ENCODE peak calls at places on chromosome 21, in ten cellular contexts. One of them, this sample, is unnamed.

GRCh38 chr21:33470701-33471100 is 9.1 kb downstream of the TMEM50B start:
- DNase-seq in SJSA1: no peak
- DNase-seq in epithelial cell of esophagus: no peak
- DNase-seq in GM23338: no peak
- DNase-seq in AG09309: no peak
- DNase-seq in uterus: no peak
- DNase-seq in naive thymus-derived CD4-positive, alpha-beta T cell: no peak
- DNase-seq in cardiac muscle cell: no peak
- DNase-seq in A673: no peak
- DNase-seq in pancreas: no peak
- DNase-seq in this sample: no peak

GRCh38 chr21:31733521-31734149 is 1.7 kb upstream of the SCAF4 start:
- DNase-seq in SJSA1: no peak
- DNase-seq in epithelial cell of esophagus: no peak
- DNase-seq in GM23338: no peak
- DNase-seq in AG09309: no peak
- DNase-seq in uterus: no peak
- DNase-seq in naive thymus-derived CD4-positive, alpha-beta T cell: no peak
- DNase-seq in cardiac muscle cell: peak; percentile 36
- DNase-seq in A673: peak; percentile 25
- DNase-seq in pancreas: no peak
- DNase-seq in this sample: no peak

GRCh38 chr21:28776251-28776650 is 216.4 kb downstream of the LTN1 start:
- DNase-seq in SJSA1: no peak
- DNase-seq in epithelial cell of esophagus: no peak
- DNase-seq in GM23338: no peak
- DNase-seq in AG09309: peak; percentile 71
- DNase-seq in uterus: no peak
- DNase-seq in naive thymus-derived CD4-positive, alpha-beta T cell: no peak
- DNase-seq in cardiac muscle cell: no peak
- DNase-seq in A673: no peak
- DNase-seq in pancreas: no peak
- DNase-seq in this sample: no peak

GRCh38 chr21:44569861-44570517 is 3.5 kb upstream of the KRTAP10-4 start:
- DNase-seq in SJSA1: no peak
- DNase-seq in epithelial cell of esophagus: no peak
- DNase-seq in GM23338: no peak
- DNase-seq in AG09309: no peak
- DNase-seq in uterus: no peak
- DNase-seq in naive thymus-derived CD4-positive, alpha-beta T cell: no peak
- DNase-seq in cardiac muscle cell: no peak
- DNase-seq in A673: no peak
- DNase-seq in pancreas: no peak
- DNase-seq in this sample: no peak

GRCh38 chr21:28492127-28492526 is 500.6 kb downstream of the LTN1 start:
- DNase-seq in SJSA1: no peak
- DNase-seq in epithelial cell of esophagus: no peak
- DNase-seq in GM23338: no peak
- DNase-seq in AG09309: no peak
- DNase-seq in uterus: no peak
- DNase-seq in naive thymus-derived CD4-positive, alpha-beta T cell: no peak
- DNase-seq in cardiac muscle cell: no peak
- DNase-seq in A673: no peak
- DNase-seq in pancreas: no peak
- DNase-seq in this sample: no peak

GRCh38 chr21:44405948-44406872 is 49.1 kb upstream of the LRRC3 start:
- DNase-seq in SJSA1: peak; percentile 81
- DNase-seq in epithelial cell of esophagus: no peak
- DNase-seq in GM23338: no peak
- DNase-seq in AG09309: peak; percentile 10
- DNase-seq in uterus: no peak
- DNase-seq in naive thymus-derived CD4-positive, alpha-beta T cell: no peak
- DNase-seq in cardiac muscle cell: no peak
- DNase-seq in A673: no peak
- DNase-seq in pancreas: peak; percentile 71
- DNase-seq in this sample: no peak

GRCh38 chr21:41045534-41046268 is 122.3 kb upstream of the BACE2 start:
- DNase-seq in SJSA1: no peak
- DNase-seq in epithelial cell of esophagus: peak; percentile 44
- DNase-seq in GM23338: peak; percentile 50
- DNase-seq in AG09309: no peak
- DNase-seq in uterus: no peak
- DNase-seq in naive thymus-derived CD4-positive, alpha-beta T cell: no peak
- DNase-seq in cardiac muscle cell: peak; percentile 54
- DNase-seq in A673: peak; percentile 11
- DNase-seq in pancreas: peak; percentile 72
- DNase-seq in this sample: peak; percentile 64

GRCh38 chr21:22552390-22552789 is 1554.2 kb downstream of the NCAM2 start:
- DNase-seq in SJSA1: no peak
- DNase-seq in epithelial cell of esophagus: no peak
- DNase-seq in GM23338: no peak
- DNase-seq in AG09309: no peak
- DNase-seq in uterus: no peak
- DNase-seq in naive thymus-derived CD4-positive, alpha-beta T cell: no peak
- DNase-seq in cardiac muscle cell: no peak
- DNase-seq in A673: no peak
- DNase-seq in pancreas: no peak
- DNase-seq in this sample: no peak

GRCh38 chr21:40660461-40660860 is 186.5 kb downstream of the DSCAM start:
- DNase-seq in SJSA1: no peak
- DNase-seq in epithelial cell of esophagus: no peak
- DNase-seq in GM23338: no peak
- DNase-seq in AG09309: no peak
- DNase-seq in uterus: no peak
- DNase-seq in naive thymus-derived CD4-positive, alpha-beta T cell: no peak
- DNase-seq in cardiac muscle cell: no peak
- DNase-seq in A673: no peak
- DNase-seq in pancreas: no peak
- DNase-seq in this sample: no peak

GRCh38 chr21:27268290-27268689 is 301.4 kb upstream of the ADAMTS5 start:
- DNase-seq in SJSA1: peak; percentile 57
- DNase-seq in epithelial cell of esophagus: no peak
- DNase-seq in GM23338: no peak
- DNase-seq in AG09309: peak; percentile 49
- DNase-seq in uterus: no peak
- DNase-seq in naive thymus-derived CD4-positive, alpha-beta T cell: no peak
- DNase-seq in cardiac muscle cell: no peak
- DNase-seq in A673: no peak
- DNase-seq in pancreas: no peak
- DNase-seq in this sample: no peak

GRCh38 chr21:29130234-29130993 is at the start of gene MAP3K7CL:
- DNase-seq in SJSA1: peak; percentile 88
- DNase-seq in epithelial cell of esophagus: peak; percentile 97
- DNase-seq in GM23338: no peak
- DNase-seq in AG09309: peak; percentile 99
- DNase-seq in uterus: peak; percentile 63
- DNase-seq in naive thymus-derived CD4-positive, alpha-beta T cell: no peak
- DNase-seq in cardiac muscle cell: no peak
- DNase-seq in A673: no peak
- DNase-seq in pancreas: no peak
- DNase-seq in this sample: no peak

GRCh38 chr21:40176732-40177131 is 309.5 kb downstream of the PCP4 start:
- DNase-seq in SJSA1: no peak
- DNase-seq in epithelial cell of esophagus: no peak
- DNase-seq in GM23338: no peak
- DNase-seq in AG09309: no peak
- DNase-seq in uterus: no peak
- DNase-seq in naive thymus-derived CD4-positive, alpha-beta T cell: no peak
- DNase-seq in cardiac muscle cell: no peak
- DNase-seq in A673: no peak
- DNase-seq in pancreas: no peak
- DNase-seq in this sample: no peak

GRCh38 chr21:39048064-39048463 is 135.2 kb downstream of the PSMG1 start:
- DNase-seq in SJSA1: no peak
- DNase-seq in epithelial cell of esophagus: peak; percentile 99
- DNase-seq in GM23338: peak; percentile 93
- DNase-seq in AG09309: no peak
- DNase-seq in uterus: no peak
- DNase-seq in naive thymus-derived CD4-positive, alpha-beta T cell: no peak
- DNase-seq in cardiac muscle cell: peak; percentile 71
- DNase-seq in A673: peak; percentile 12
- DNase-seq in pancreas: no peak
- DNase-seq in this sample: no peak

GRCh38 chr21:29546071-29546470 is 247.3 kb downstream of the BACH1 start:
- DNase-seq in SJSA1: no peak
- DNase-seq in epithelial cell of esophagus: no peak
- DNase-seq in GM23338: no peak
- DNase-seq in AG09309: no peak
- DNase-seq in uterus: no peak
- DNase-seq in naive thymus-derived CD4-positive, alpha-beta T cell: no peak
- DNase-seq in cardiac muscle cell: no peak
- DNase-seq in A673: no peak
- DNase-seq in pancreas: no peak
- DNase-seq in this sample: no peak

GRCh38 chr21:39867198-39867650 is at the start of gene PCP4:
- DNase-seq in SJSA1: peak; percentile 12
- DNase-seq in epithelial cell of esophagus: peak; percentile 60
- DNase-seq in GM23338: peak; percentile 96
- DNase-seq in AG09309: no peak
- DNase-seq in uterus: peak; percentile 45
- DNase-seq in naive thymus-derived CD4-positive, alpha-beta T cell: peak; percentile 5
- DNase-seq in cardiac muscle cell: peak; percentile 78
- DNase-seq in A673: peak; percentile 44
- DNase-seq in pancreas: peak; percentile 77
- DNase-seq in this sample: peak; percentile 48

GRCh38 chr21:29649370-29649963 is 290.3 kb downstream of the GRIK1 start:
- DNase-seq in SJSA1: no peak
- DNase-seq in epithelial cell of esophagus: no peak
- DNase-seq in GM23338: no peak
- DNase-seq in AG09309: no peak
- DNase-seq in uterus: no peak
- DNase-seq in naive thymus-derived CD4-positive, alpha-beta T cell: no peak
- DNase-seq in cardiac muscle cell: no peak
- DNase-seq in A673: no peak
- DNase-seq in pancreas: no peak
- DNase-seq in this sample: no peak

GRCh38 chr21:23804866-23805265 is 1802.4 kb downstream of the MRPL39 start:
- DNase-seq in SJSA1: no peak
- DNase-seq in epithelial cell of esophagus: no peak
- DNase-seq in GM23338: no peak
- DNase-seq in AG09309: no peak
- DNase-seq in uterus: no peak
- DNase-seq in naive thymus-derived CD4-positive, alpha-beta T cell: no peak
- DNase-seq in cardiac muscle cell: no peak
- DNase-seq in A673: no peak
- DNase-seq in pancreas: no peak
- DNase-seq in this sample: no peak

DNA sequence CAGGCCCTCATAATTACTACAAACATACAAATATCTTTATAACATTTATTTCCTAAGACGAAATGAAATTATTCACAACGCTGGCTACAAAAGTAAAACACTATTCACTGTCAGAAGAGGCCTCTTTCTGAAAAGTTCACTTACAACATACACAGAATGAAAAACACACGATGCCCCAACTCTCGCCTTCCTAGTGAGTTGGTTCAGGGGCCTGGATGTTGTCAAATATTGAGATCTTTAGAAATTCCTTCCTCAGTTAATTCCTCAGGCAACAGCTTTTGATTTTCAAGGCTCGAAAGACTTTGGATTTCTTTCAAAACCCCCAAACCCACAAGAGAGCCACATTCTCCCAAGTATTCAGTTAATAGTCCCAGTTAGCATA is 14.2 kb upstream of the KCNE1 start:
- DNase-seq in SJSA1: no peak
- DNase-seq in epithelial cell of esophagus: no peak
- DNase-seq in GM23338: no peak
- DNase-seq in AG09309: no peak
- DNase-seq in uterus: no peak
- DNase-seq in naive thymus-derived CD4-positive, alpha-beta T cell: no peak
- DNase-seq in cardiac muscle cell: no peak
- DNase-seq in A673: peak; percentile 3
- DNase-seq in pancreas: no peak
- DNase-seq in this sample: no peak
- H3K4me3 ChIP-seq in SJSA1: peak overlapping the region; percentile 45
- H3K4me3 ChIP-seq in epithelial cell of esophagus: peak overlapping the region; percentile 54
- H3K4me3 ChIP-seq in GM23338: peak overlapping the region; percentile 5
- H3K4me3 ChIP-seq in AG09309: peak overlapping the region; percentile 53
- H3K4me3 ChIP-seq in uterus: peak overlapping the region; percentile 43
- H3K4me3 ChIP-seq in naive thymus-derived CD4-positive, alpha-beta T cell: peak overlapping the region; percentile 40
- H3K4me3 ChIP-seq in cardiac muscle cell: no peak overlapping the region
- H3K4me3 ChIP-seq in A673: peak overlapping the region; percentile 31
- H3K4me3 ChIP-seq in pancreas: no peak overlapping the region
- H3K4me3 ChIP-seq in this sample: peak overlapping the region; percentile 40

GRCh38 chr21:45861156-45861870 is 120.3 kb upstream of the COL6A1 start:
- DNase-seq in SJSA1: no peak
- DNase-seq in epithelial cell of esophagus: no peak
- DNase-seq in GM23338: no peak
- DNase-seq in AG09309: no peak
- DNase-seq in uterus: no peak
- DNase-seq in naive thymus-derived CD4-positive, alpha-beta T cell: no peak
- DNase-seq in cardiac muscle cell: no peak
- DNase-seq in A673: no peak
- DNase-seq in pancreas: no peak
- DNase-seq in this sample: no peak
- H3K4me3 ChIP-seq in SJSA1: no peak overlapping the region
- H3K4me3 ChIP-seq in epithelial cell of esophagus: no peak overlapping the region
- H3K4me3 ChIP-seq in GM23338: no peak overlapping the region
- H3K4me3 ChIP-seq in AG09309: no peak overlapping the region
- H3K4me3 ChIP-seq in uterus: no peak overlapping the region
- H3K4me3 ChIP-seq in naive thymus-derived CD4-positive, alpha-beta T cell: no peak overlapping the region
- H3K4me3 ChIP-seq in cardiac muscle cell: no peak overlapping the region
- H3K4me3 ChIP-seq in A673: no peak overlapping the region
- H3K4me3 ChIP-seq in pancreas: no peak overlapping the region
- H3K4me3 ChIP-seq in this sample: no peak overlapping the region

DNA sequence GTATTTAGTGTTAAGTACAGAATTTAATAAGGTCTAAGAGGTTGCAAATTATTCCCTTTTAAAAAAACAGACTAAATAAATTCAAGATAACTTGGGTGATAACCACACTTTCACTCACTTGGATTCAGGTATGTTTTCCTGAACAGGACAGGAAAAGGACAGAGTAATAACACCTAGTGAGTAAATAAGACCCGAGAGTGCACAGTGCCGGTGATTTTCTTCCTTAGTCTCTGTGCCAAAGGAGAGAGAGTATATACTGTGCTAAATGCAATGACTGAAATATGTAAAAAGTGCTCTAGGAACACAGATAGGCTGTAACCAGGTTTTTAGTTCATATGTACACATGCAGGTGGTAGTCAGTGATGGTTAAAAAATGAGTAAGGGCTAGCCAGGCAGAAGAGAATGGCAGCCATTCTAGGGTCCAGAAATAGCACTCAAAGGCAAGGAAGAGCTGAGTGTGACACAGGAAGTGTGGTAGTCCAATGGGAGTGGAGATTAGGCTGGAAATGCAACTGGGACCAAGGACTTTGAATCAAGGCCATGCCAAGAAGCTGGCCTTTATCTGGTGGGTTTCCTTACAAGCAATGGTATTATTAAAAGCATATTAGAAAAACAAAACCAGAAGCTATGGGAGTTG is 58.1 kb downstream of the NRIP1 start:
- DNase-seq in SJSA1: no peak
- DNase-seq in epithelial cell of esophagus: no peak
- DNase-seq in GM23338: no peak
- DNase-seq in AG09309: no peak
- DNase-seq in uterus: no peak
- DNase-seq in naive thymus-derived CD4-positive, alpha-beta T cell: no peak
- DNase-seq in cardiac muscle cell: no peak
- DNase-seq in A673: no peak
- DNase-seq in pancreas: no peak
- DNase-seq in this sample: no peak
- H3K4me3 ChIP-seq in SJSA1: no peak overlapping the region
- H3K4me3 ChIP-seq in epithelial cell of esophagus: no peak overlapping the region
- H3K4me3 ChIP-seq in GM23338: no peak overlapping the region
- H3K4me3 ChIP-seq in AG09309: no peak overlapping the region
- H3K4me3 ChIP-seq in uterus: no peak overlapping the region
- H3K4me3 ChIP-seq in naive thymus-derived CD4-positive, alpha-beta T cell: no peak overlapping the region
- H3K4me3 ChIP-seq in cardiac muscle cell: no peak overlapping the region
- H3K4me3 ChIP-seq in A673: no peak overlapping the region
- H3K4me3 ChIP-seq in pancreas: no peak overlapping the region
- H3K4me3 ChIP-seq in this sample: no peak overlapping the region

GRCh38 chr21:42725416-42725930 is 72.1 kb downstream of the PDE9A start:
- DNase-seq in SJSA1: no peak
- DNase-seq in epithelial cell of esophagus: no peak
- DNase-seq in GM23338: no peak
- DNase-seq in AG09309: no peak
- DNase-seq in uterus: no peak
- DNase-seq in naive thymus-derived CD4-positive, alpha-beta T cell: no peak
- DNase-seq in cardiac muscle cell: no peak
- DNase-seq in A673: no peak
- DNase-seq in pancreas: no peak
- DNase-seq in this sample: peak; percentile 20
- H3K4me3 ChIP-seq in SJSA1: no peak overlapping the region
- H3K4me3 ChIP-seq in epithelial cell of esophagus: no peak overlapping the region
- H3K4me3 ChIP-seq in GM23338: no peak overlapping the region
- H3K4me3 ChIP-seq in AG09309: no peak overlapping the region
- H3K4me3 ChIP-seq in uterus: no peak overlapping the region
- H3K4me3 ChIP-seq in naive thymus-derived CD4-positive, alpha-beta T cell: no peak overlapping the region
- H3K4me3 ChIP-seq in cardiac muscle cell: no peak overlapping the region
- H3K4me3 ChIP-seq in A673: no peak overlapping the region
- H3K4me3 ChIP-seq in pancreas: no peak overlapping the region
- H3K4me3 ChIP-seq in this sample: no peak overlapping the region